ENCODE peak calls at places on chromosomes 11 and 22, in four cellular contexts. K is lung; T is CD8-positive, alpha-beta T cell; B is cardiac muscle cell. C is an unnamed sample.

GRCh38 chr11:56916609-56917008 is 72.1 kb upstream of the OR5AK2 start:
- DNase-seq in K (no peak), T (no peak), B (no peak), C (no peak)

GRCh38 chr11:119626197-119626909 is 102.6 kb downstream of the NECTIN1 start:
- DNase-seq in K (no peak), T (no peak), B (no peak), C (no peak)

GRCh38 chr11:105697291-105697690 is 87.4 kb downstream of the GRIA4 start:
- DNase-seq in K (no peak), T (no peak), B (no peak), C (no peak)

GRCh38 chr11:75100314-75100713 is 3.6 kb upstream of the OR2AT4 start:
- DNase-seq in K (no peak), T (no peak), B (peak; percentile 15), C (no peak)

GRCh38 chr11:73164803-73165542 is 22.9 kb upstream of the FCHSD2 start:
- DNase-seq in K (no peak), T (no peak), B (no peak), C (no peak)

GRCh38 chr11:19777032-19777341 is 64.3 kb downstream of the NAV2 start:
- DNase-seq in K (peak; percentile 36), T (no peak), B (no peak), C (no peak)

GRCh38 chr22:39179401-39179827 is 26.9 kb upstream of the CBX7 start:
- DNase-seq in K (no peak), T (no peak), B (peak; percentile 27), C (no peak)

GRCh38 chr22:42174062-42174461 is 43.5 kb upstream of the CYP2D6 start:
- DNase-seq in K (no peak), T (no peak), B (no peak), C (no peak)

GRCh38 chr22:30328466-30329049 is 1.8 kb upstream of the TBC1D10A start:
- DNase-seq in K (no peak), T (no peak), B (no peak), C (no peak)

GRCh38 chr11:63779044-63779443 is 10.5 kb upstream of the ZFTA start:
- DNase-seq in K (no peak), T (no peak), B (peak; percentile 50), C (no peak)

GRCh38 chr11:36383200-36383599 is 87.1 kb downstream of the PRR5L start:
- DNase-seq in K (no peak), T (no peak), B (no peak), C (no peak)

GRCh38 chr11:12901272-12901671 is 107.8 kb upstream of the RASSF10 start:
- DNase-seq in K (no peak), T (no peak), B (no peak), C (no peak)

GRCh38 chr22:41479671-41480396 is 10.9 kb downstream of the ACO2 start:
- DNase-seq in K (no peak), T (no peak), B (peak; percentile 38), C (no peak)

GRCh38 chr22:36334081-36334831 is 53.5 kb downstream of the MYH9 start:
- DNase-seq in K (no peak), T (no peak), B (no peak), C (no peak)

GRCh38 chr11:114799524-114799923 is 121.2 kb downstream of the NXPE2 start:
- DNase-seq in K (no peak), T (no peak), B (no peak), C (no peak)

GRCh38 chr11:120012245-120012644 is 125.7 kb downstream of the TRIM29 start:
- DNase-seq in K (no peak), T (no peak), B (no peak), C (no peak)

GRCh38 chr22:35921777-35922176 is 106.8 kb downstream of the RBFOX2 start:
- DNase-seq in K (peak; percentile 55), T (peak; percentile 25), B (peak; percentile 93), C (peak; percentile 63)

GRCh38 chr11:120255519-120255866 is 15.6 kb downstream of the POU2F3 start:
- DNase-seq in K (no peak), T (no peak), B (no peak), C (no peak)

GRCh38 chr11:90779098-90779497 is 556.2 kb upstream of the CHORDC1 start:
- DNase-seq in K (no peak), T (no peak), B (no peak), C (no peak)

GRCh38 chr11:97756571-97757335 is 1264.0 kb upstream of the CNTN5 start:
- DNase-seq in K (no peak), T (no peak), B (no peak), C (no peak)

GRCh38 chr11:70348608-70349007 is 49.7 kb upstream of the CTTN start:
- DNase-seq in K (no peak), T (no peak), B (no peak), C (no peak)

GRCh38 chr11:107780775-107781174 is 68.9 kb upstream of the SLN start:
- DNase-seq in K (no peak), T (no peak), B (peak; percentile 5), C (no peak)

GRCh38 chr11:70471254-70471653 is 72.9 kb downstream of the CTTN start:
- DNase-seq in K (no peak), T (no peak), B (peak; percentile 50), C (no peak)

GRCh38 chr11:98601181-98601773 is 419.5 kb upstream of the CNTN5 start:
- DNase-seq in K (peak; percentile 47), T (no peak), B (no peak), C (no peak)

GRCh38 chr11:15893080-15893492 is 463.3 kb downstream of the SOX6 start:
- DNase-seq in K (no peak), T (no peak), B (peak; percentile 60), C (peak; percentile 60)

GRCh38 chr11:10693509-10694071 is at the start of gene IRAG1:
- DNase-seq in K (no peak), T (no peak), B (peak; percentile 82), C (no peak)

GRCh38 chr11:29305456-29306232 is 711.2 kb downstream of the KCNA4 start:
- DNase-seq in K (no peak), T (no peak), B (no peak), C (no peak)

GRCh38 chr11:75728992-75729391 is 11.4 kb downstream of the MOGAT2 start:
- DNase-seq in K (no peak), T (no peak), B (no peak), C (no peak)

GRCh38 chr22:33666661-33667619 is 253.3 kb downstream of the LARGE1 start:
- DNase-seq in K (no peak), T (no peak), B (no peak), C (no peak)

GRCh38 chr11:131295986-131296385 is 74.4 kb upstream of the NTM start:
- DNase-seq in K (no peak), T (no peak), B (no peak), C (no peak)

GRCh38 chr11:71370895-71371673 is 77.1 kb downstream of the DHCR7 start:
- DNase-seq in K (no peak), T (no peak), B (no peak), C (no peak)

GRCh38 chr11:17276236-17277023 is at the start of gene NUCB2:
- DNase-seq in K (peak; percentile 98), T (peak; percentile 96), B (peak; percentile 98), C (peak; percentile 69)
- TF ChIP-seq CTCF in K (no peak), T (no peak), B (no peak), C (no peak)

GRCh38 chr11:27524155-27524554 is 17.6 kb upstream of the LIN7C start:
- DNase-seq in K (no peak), T (no peak), B (peak; percentile 40), C (peak; percentile 9)

GRCh38 chr11:27514076-27514475 is 7.5 kb upstream of the LIN7C start:
- DNase-seq in K (no peak), T (no peak), B (no peak), C (no peak)

GRCh38 chr11:27520226-27520625 is 13.7 kb upstream of the LIN7C start:
- DNase-seq in K (no peak), T (no peak), B (no peak), C (no peak)

GRCh38 chr11:27514558-27514957 is 8.0 kb upstream of the LIN7C start:
- DNase-seq in K (no peak), T (no peak), B (peak; percentile 45), C (no peak)

GRCh38 chr11:27518522-27518921 is 12.0 kb upstream of the LIN7C start:
- DNase-seq in K (no peak), T (no peak), B (no peak), C (no peak)
- H3K4me3 ChIP-seq in K (no peak overlapping the region), T (no peak overlapping the region), B (no peak overlapping the region), C (no peak overlapping the region)

DNA sequence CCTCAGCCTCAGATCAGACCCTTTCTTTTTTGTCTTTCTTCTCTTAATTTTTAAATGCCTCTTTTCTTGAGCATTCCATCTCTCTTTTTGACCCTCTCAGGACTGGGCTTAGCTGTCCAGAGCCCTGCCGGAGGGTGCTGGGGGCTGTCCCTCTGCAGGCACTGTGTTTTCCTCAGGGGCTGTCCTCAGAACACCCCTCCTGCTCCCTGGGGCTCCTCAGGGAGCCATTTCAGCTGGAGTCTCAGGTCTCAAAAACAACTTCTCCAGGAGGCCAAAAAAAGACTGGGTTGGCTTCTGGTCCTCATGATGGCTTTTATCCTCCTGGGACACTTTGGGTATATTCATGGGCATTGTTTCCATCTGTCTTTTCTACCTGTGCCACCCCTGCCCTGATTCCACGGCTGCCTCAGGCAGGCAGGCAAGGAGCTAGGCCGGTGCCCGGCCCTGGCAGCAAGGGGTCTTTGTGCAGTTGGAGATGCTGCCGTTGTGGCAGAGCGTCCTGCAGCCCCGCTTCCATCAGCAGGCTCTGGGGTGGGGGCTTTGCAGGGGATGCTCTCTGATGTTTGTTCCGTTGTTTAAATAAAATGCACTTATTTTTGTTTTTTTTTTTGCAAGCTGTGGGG is 85.1 kb downstream of the CEP164 start:
- DNase-seq in K (no peak), T (no peak), B (no peak), C (no peak)
- H3K36me3 ChIP-seq in K (peaks cover 33% of the 10 kb centered on the region), T (peaks cover 9% of the 10 kb centered on the region), B (no peaks in the 10 kb centered on the region), C (peaks cover 18% of the 10 kb centered on the region)

GRCh38 chr11:3047637-3048036 is 9.6 kb downstream of the CARS1 start:
- DNase-seq in K (no peak), T (no peak), B (no peak), C (no peak)

GRCh38 chr11:3051435-3052108 is 5.7 kb downstream of the CARS1 start:
- DNase-seq in K (no peak), T (no peak), B (no peak), C (no peak)

GRCh38 chr11:3052109-3052479 is 5.1 kb downstream of the CARS1 start:
- DNase-seq in K (no peak), T (no peak), B (no peak), C (no peak)

GRCh38 chr11:3050386-3051325 is 6.6 kb downstream of the CARS1 start:
- DNase-seq in K (no peak), T (no peak), B (no peak), C (no peak)

DNA sequence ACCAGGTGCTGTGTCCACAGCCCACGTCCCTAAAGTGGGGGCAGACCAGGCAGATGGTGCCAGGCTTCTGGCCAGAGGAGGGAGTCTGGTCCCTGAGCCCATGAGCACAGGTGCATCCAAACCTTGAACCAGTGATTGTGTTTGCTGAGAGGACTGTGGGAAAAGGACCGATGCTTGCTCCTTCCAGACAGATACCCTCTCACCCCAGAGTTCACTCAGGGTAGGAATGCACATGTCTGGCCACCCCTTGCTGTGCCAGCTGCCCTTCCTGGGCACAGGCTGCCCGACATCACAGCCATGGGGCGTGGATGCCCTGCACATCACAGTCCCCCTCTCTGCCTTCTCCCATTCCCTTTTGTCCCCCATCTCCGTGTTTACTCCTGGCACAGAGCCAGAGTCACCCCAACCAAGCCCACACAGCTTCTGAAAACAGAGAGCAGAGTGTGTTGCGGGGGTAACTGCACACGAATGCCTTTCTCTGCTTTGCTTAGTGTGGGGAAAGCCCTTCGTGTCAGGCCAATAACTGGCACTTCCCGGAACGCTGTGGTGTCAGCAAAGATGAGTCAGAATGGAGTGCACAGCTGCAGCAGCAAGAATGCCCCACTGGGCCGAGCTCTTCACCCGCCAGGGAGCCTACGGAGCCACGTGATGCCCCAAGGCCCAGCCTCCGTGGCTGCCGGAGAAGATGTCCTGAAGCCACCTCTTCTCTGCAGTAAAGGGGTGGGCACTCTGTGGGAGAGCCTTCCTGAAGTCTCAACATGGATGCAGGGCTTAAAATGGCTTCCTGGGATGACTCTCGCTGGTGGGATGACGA is 7.6 kb downstream of the CARS1 start:
- DNase-seq in K (peak; percentile 59), T (peak; percentile 61), B (peak; percentile 97), C (peak; percentile 78)
- TF ChIP-seq CTCF in K (no peak), T (no peak), B (peak; percentile 41), C (peak; percentile 45)

C was measured in BJ.